ENCODE peak calls at places on chromosomes 6 and 20, in eight cellular contexts. M is K562, N is left ventricle myocardium inferior, V is astrocyte, G is cardiac muscle cell, E is Karpas-422, T is mammary epithelial cell, U is hepatocyte. R is an unnamed sample. For H3K4me1, the result is how much of the 10 kb centered on the place peaks cover.

GRCh38 chr6:125194980-125195379 is 41.4 kb downstream of the TPD52L1 start:
- DNase-seq in T (no peak), G (no peak), M (no peak), E (no peak), V (no peak), N (no peak), U (no peak), R (no peak)

GRCh38 chr6:21022343-21023107 is 488.3 kb downstream of the CDKAL1 start:
- DNase-seq in E (no peak), T (peak), M (peak), V (peak), G (no peak), U (peak), N (no peak), R (no peak)

GRCh38 chr6:170057034-170057734 is 233.7 kb downstream of the DLL1 start:
- DNase-seq in G (no peak), V (no peak), N (no peak), T (no peak), E (no peak), M (no peak), U (no peak), R (no peak)

GRCh38 chr20:6769953-6770831 is 2.7 kb downstream of the BMP2 start:
- DNase-seq in N (peak), G (peak), V (peak), T (no peak), E (no peak), M (no peak), U (peak), R (no peak)

GRCh38 chr6:148217921-148218320 is 124.7 kb upstream of the SASH1 start:
- DNase-seq in N (no peak), E (no peak), V (no peak), U (no peak), M (no peak), T (no peak), G (no peak), R (no peak)

GRCh38 chr6:47188588-47189021 is 121.1 kb downstream of the TNFRSF21 start:
- DNase-seq in T (peak), V (peak), G (no peak), U (peak), E (no peak), N (no peak), M (no peak), R (no peak)

GRCh38 chr6:137264308-137265075 is 45.3 kb upstream of the IFNGR1 start:
- DNase-seq in T (no peak), U (no peak), M (no peak), N (peak), V (no peak), G (no peak), E (no peak), R (peak)

GRCh38 chr20:24721891-24722530 is 227.1 kb upstream of the CST7 start:
- DNase-seq in E (no peak), U (no peak), G (no peak), T (peak), N (no peak), V (no peak), M (no peak), R (no peak)

GRCh38 chr6:158972241-158973233 is 27.5 kb downstream of the RSPH3 start:
- DNase-seq in M (peak), E (peak), G (peak), U (peak), N (no peak), V (peak), T (peak), R (no peak)

GRCh38 chr6:111604259-111605099 is 1.2 kb downstream of the TRAF3IP2 start:
- DNase-seq in T (peak), E (peak), N (peak), V (peak), U (peak), G (peak), M (peak), R (no peak)

GRCh38 chr20:22466447-22467171 is 117.8 kb downstream of the FOXA2 start:
- DNase-seq in M (no peak), U (no peak), E (no peak), V (no peak), G (no peak), T (no peak), N (no peak), R (no peak)

GRCh38 chr20:62644802-62645496 is 2.6 kb downstream of the SLCO4A1 start:
- DNase-seq in N (no peak), G (no peak), M (no peak), E (no peak), V (no peak), T (no peak), U (no peak), R (no peak)

GRCh38 chr20:19552144-19552895 is 205.7 kb upstream of the RIN2 start:
- DNase-seq in M (no peak), U (peak), T (peak), E (no peak), G (peak), V (no peak), N (no peak), R (no peak)

GRCh38 chr6:49713346-49713745 is at the start of gene CRISP2:
- DNase-seq in U (no peak), N (no peak), G (peak), M (no peak), V (no peak), E (no peak), T (peak), R (peak)

GRCh38 chr20:43525016-43525415 is 17.5 kb downstream of the L3MBTL1 start:
- DNase-seq in M (no peak), V (no peak), G (no peak), U (no peak), E (no peak), N (no peak), T (no peak), R (no peak)

GRCh38 chr20:2162125-2162822 is 60.6 kb downstream of the STK35 start:
- DNase-seq in N (no peak), E (no peak), V (no peak), T (no peak), M (no peak), U (no peak), G (no peak), R (no peak)

GRCh38 chr6:169453221-169453620 is 199.6 kb upstream of the THBS2 start:
- DNase-seq in G (no peak), E (no peak), T (no peak), N (no peak), U (no peak), V (no peak), M (no peak), R (no peak)

GRCh38 chr6:45587229-45588060 is 209.7 kb upstream of the SUPT3H start:
- DNase-seq in T (peak), E (no peak), G (no peak), U (no peak), V (no peak), N (no peak), M (no peak), R (no peak)

GRCh38 chr6:11710968-11711643 is 67.5 kb downstream of the ADTRP start:
- DNase-seq in U (no peak), G (no peak), N (no peak), E (no peak), V (peak), T (no peak), M (no peak), R (no peak)

GRCh38 chr20:49097159-49097558 is 51.0 kb downstream of the CSE1L start:
- DNase-seq in T (no peak), E (no peak), N (no peak), G (no peak), M (no peak), V (no peak), U (no peak), R (no peak)

GRCh38 chr6:46419576-46420002 is 71.7 kb downstream of the RCAN2 start:
- DNase-seq in T (peak), M (peak), E (peak), U (peak), N (no peak), G (peak), V (peak), R (peak)

GRCh38 chr20:38692436-38693411 is 31.6 kb upstream of the SLC32A1 start:
- DNase-seq in N (peak), U (peak), T (peak), E (peak), G (peak), M (peak), V (peak), R (peak)

GRCh38 chr6:70709826-70710225 is 42.1 kb downstream of the SMAP1 start:
- DNase-seq in E (no peak), U (no peak), M (no peak), T (peak), N (no peak), G (no peak), V (peak), R (no peak)

GRCh38 chr6:134908906-134909516 is 40.9 kb downstream of the ALDH8A1 start:
- DNase-seq in E (no peak), T (peak), N (peak), G (no peak), U (peak), V (peak), M (peak), R (peak)

GRCh38 chr6:43267619-43268347 is 24.5 kb downstream of the TTBK1 start:
- DNase-seq in N (no peak), U (peak), V (no peak), G (peak), M (peak), E (no peak), T (no peak), R (no peak)

GRCh38 chr6:43268348-43268685 is 25.0 kb downstream of the TTBK1 start:
- DNase-seq in N (peak), G (no peak), E (no peak), T (no peak), V (no peak), M (no peak), U (no peak), R (no peak)

GRCh38 chr6:43271103-43271815 is 26.8 kb upstream of the SLC22A7 start:
- DNase-seq in M (no peak), U (no peak), G (no peak), N (no peak), T (no peak), V (no peak), E (peak), R (no peak)

GRCh38 chr6:43269273-43270007 is 26.2 kb downstream of the TTBK1 start:
- DNase-seq in G (no peak), T (no peak), M (peak), N (no peak), U (peak), V (no peak), E (peak), R (peak)

GRCh38 chr6:43268782-43269272 is 25.5 kb downstream of the TTBK1 start:
- DNase-seq in V (no peak), E (no peak), U (no peak), T (no peak), G (no peak), N (no peak), M (no peak), R (no peak)
- H3K4me3 ChIP-seq in V (no peak), E (peak), U (no peak), T (no peak), G (no peak), N (peak), M (no peak), R (no peak)

GRCh38 chr20:46053416-46053815 is 24.4 kb downstream of the SLC12A5 start:
- DNase-seq in N (no peak), M (no peak), T (no peak), G (no peak), V (no peak), U (no peak), E (no peak), R (no peak)
- H3K4me1 ChIP-seq in N (under half), M (under half), T (under half), G (under half), V (under half), U (under half), E (under half), R (under half)

DNA sequence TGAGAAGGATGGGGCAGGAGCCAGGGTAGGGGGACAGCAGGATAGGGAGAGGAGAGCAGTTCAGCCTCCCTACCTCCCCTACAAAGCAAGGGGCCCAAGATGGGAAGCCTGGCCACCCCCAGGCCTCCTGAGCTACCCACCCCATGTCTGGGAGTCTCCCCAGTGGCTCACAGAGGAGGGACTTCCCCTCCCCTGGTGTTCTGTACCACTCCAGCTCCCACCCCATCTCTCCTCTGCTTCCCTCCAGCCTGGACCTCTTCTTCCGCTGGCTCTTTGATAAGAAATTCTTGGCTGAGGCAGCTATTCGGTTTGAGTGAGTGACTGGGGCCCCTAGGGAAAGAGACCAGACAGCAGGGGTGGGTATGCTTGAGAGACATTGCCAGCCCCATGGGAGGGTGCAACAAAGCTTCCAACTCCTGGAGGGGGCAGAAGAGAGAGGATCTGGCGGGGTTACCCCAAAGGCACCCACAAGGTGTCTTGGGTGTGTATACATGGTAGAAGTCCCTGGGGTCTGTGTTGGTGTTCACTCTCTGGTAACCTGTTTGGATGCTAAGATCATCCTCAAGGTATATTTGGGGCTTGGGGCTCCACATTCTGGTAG is 8.2 kb upstream of the CAPN11 start:
- DNase-seq in G (peak), T (no peak), M (no peak), E (no peak), U (no peak), N (no peak), V (no peak), R (no peak)
- H3K4me3 ChIP-seq in G (no peak), T (no peak), M (no peak), E (no peak), U (no peak), N (no peak), V (no peak), R (no peak)

DNA sequence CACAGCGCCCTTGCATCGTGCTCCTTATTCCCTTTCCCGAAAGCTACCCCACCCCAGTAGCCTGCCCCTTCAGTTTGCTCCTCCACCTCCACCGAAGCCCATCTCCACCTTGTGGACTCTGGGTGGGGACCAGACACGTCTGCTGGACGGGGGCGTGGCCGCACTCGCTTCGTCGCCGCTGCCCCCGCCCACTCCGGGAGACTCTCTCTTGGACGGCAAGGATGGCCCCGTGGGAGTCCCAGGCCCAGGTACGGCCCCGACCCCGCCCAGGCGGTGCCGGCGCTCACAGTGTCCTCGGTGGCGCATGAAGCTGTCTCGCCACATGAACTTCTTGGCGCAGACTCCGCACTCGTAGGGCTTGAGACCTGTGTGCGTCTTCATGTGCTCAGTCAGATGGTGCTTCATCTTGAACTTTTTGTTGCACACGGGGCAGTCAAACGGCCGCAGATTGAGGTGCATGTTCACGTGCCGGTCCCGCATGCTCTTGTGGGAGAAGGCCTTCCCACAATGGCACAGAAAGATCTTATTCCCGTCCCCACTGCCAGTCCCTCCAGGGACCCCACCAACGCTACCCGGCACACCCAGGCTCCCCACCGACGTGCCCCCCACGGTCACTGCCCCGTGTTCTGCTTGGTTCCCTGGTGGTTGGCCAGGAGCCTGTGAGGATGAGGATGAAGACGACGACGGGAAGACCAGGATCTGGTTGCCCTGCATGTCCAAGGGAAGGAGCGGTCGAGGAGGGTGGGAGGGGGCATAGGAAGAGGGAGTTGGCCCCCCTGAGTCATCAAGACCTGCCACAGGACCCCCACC is 1.3 kb upstream of the TAPBP start:
- DNase-seq in V (no peak), N (peak), G (no peak), T (peak), M (peak), U (peak), E (peak), R (no peak)
- H3K4me1 ChIP-seq in V (under half), N (half or more), G (under half), T (under half), M (half or more), U (under half), E (half or more), R (under half)

GRCh38 chr6:56913276-56914138 is 41.4 kb upstream of the BEND6 start:
- DNase-seq in T (no peak), E (no peak), G (no peak), V (peak), U (no peak), N (no peak), M (peak), R (no peak)
- H3K4me3 ChIP-seq in T (no peak), E (no peak), G (no peak), V (no peak), U (no peak), N (no peak), M (no peak), R (no peak)

GRCh38 chr6:112935402-112936078 is 588.4 kb downstream of the RFPL4B start:
- DNase-seq in M (no peak), V (no peak), G (no peak), U (no peak), T (no peak), N (no peak), E (no peak), R (no peak)

GRCh38 chr6:112934433-112935327 is 587.5 kb downstream of the RFPL4B start:
- DNase-seq in M (no peak), G (no peak), U (no peak), N (no peak), E (no peak), T (no peak), V (no peak), R (no peak)

GRCh38 chr6:112933947-112934346 is 586.8 kb downstream of the RFPL4B start:
- DNase-seq in M (no peak), T (no peak), U (no peak), V (peak), N (no peak), G (no peak), E (no peak), R (no peak)

GRCh38 chr6:112936476-112936875 is 589.3 kb downstream of the RFPL4B start:
- DNase-seq in T (no peak), E (no peak), M (no peak), N (no peak), G (no peak), U (no peak), V (peak), R (no peak)

DNA sequence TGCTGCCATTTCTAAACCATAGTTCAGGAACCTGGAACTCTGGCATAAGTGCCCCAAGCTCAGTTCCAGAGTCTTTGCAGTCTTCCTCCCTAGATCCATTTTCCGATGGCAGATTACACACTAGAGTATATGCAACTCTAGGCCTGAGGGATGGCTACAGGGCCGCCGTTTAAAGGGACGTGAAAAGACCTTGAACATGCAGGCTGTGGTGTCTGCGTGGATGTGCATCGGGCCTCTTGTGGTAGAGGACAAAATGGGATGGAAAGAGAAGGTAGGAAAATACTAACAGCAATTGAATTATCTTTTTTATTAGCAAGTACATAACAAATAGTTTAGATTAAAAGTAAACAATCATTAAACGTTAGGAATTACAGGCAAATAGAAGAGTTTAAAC is 588.9 kb downstream of the RFPL4B start:
- DNase-seq in G (no peak), U (no peak), N (no peak), V (no peak), M (no peak), T (no peak), E (no peak), R (no peak)
- H3K4me1 ChIP-seq in G (under half), U (under half), N (under half), V (under half), M (under half), T (under half), E (under half), R (under half)